ENCODE peak calls at places on chromosomes 12 and 14, in seven cellular contexts. Q is COR-L47; U is IMR-90; E is NCI-H1930; W is dermis microvascular lymphatic vessel endothelial cell; I is mesothelial cell of epicardium; T is naive thymus-derived CD8-positive, alpha-beta T cell. N is an unnamed sample.

GRCh38 chr12:87336814-87337336 is 692.3 kb downstream of the C12orf50 start:
- DNase-seq in I (no peak), U (no peak), E (no peak), T (no peak), W (peak; percentile 47), Q (no peak), N (no peak)

GRCh38 chr14:97251423-97252155 is 454.4 kb downstream of the VRK1 start:
- DNase-seq in U (no peak), I (no peak), W (no peak), Q (no peak), E (no peak), T (no peak), N (no peak)

GRCh38 chr14:64878775-64879634 is 702 bp downstream of the SPTB start:
- DNase-seq in E (no peak), Q (peak; percentile 48), W (no peak), I (no peak), U (no peak), T (no peak), N (no peak)

GRCh38 chr12:73274972-73275371 is 1002.8 kb downstream of the TRHDE start:
- DNase-seq in I (no peak), T (no peak), E (no peak), U (no peak), W (no peak), Q (no peak), N (no peak)

GRCh38 chr12:47905313-47905730 is 528 bp upstream of the VDR start:
- DNase-seq in U (no peak), Q (no peak), E (peak; percentile 78), T (no peak), I (no peak), W (peak; percentile 36), N (peak; percentile 70)

GRCh38 chr12:122471324-122472226 is 29.2 kb downstream of the ZCCHC8 start:
- DNase-seq in W (peak; percentile 75), U (peak; percentile 84), Q (peak; percentile 35), E (peak; percentile 3), T (no peak), I (no peak), N (no peak)

GRCh38 chr14:31229638-31230229 is 22.1 kb upstream of the HECTD1 start:
- DNase-seq in Q (peak; percentile 18), W (no peak), U (peak; percentile 98), T (no peak), E (no peak), I (no peak), N (peak; percentile 74)

GRCh38 chr14:40694026-40694425 is 912.6 kb upstream of the LRFN5 start:
- DNase-seq in Q (no peak), I (no peak), T (no peak), U (no peak), W (no peak), E (no peak), N (no peak)

GRCh38 chr14:57822081-57822480 is 43.8 kb downstream of the SLC35F4 start:
- DNase-seq in I (no peak), E (no peak), Q (no peak), W (no peak), T (no peak), U (no peak), N (no peak)

GRCh38 chr12:19428261-19428660 is 11.0 kb upstream of the AEBP2 start:
- DNase-seq in I (no peak), U (no peak), E (no peak), T (no peak), Q (no peak), W (no peak), N (no peak)

GRCh38 chr12:115160290-115161108 is 476.5 kb upstream of the TBX3 start:
- DNase-seq in I (no peak), W (no peak), Q (no peak), U (no peak), T (no peak), E (no peak), N (no peak)

GRCh38 chr12:106629797-106630669 is 47.2 kb downstream of the RFX4 start:
- DNase-seq in T (no peak), U (no peak), Q (no peak), I (no peak), W (peak; percentile 75), E (no peak), N (no peak)

GRCh38 chr14:101970830-101971400 is 6.5 kb downstream of the DYNC1H1 start:
- DNase-seq in Q (no peak), U (no peak), E (no peak), W (no peak), T (no peak), I (no peak), N (no peak)

GRCh38 chr14:50573862-50574261 is 13.9 kb downstream of the ATL1 start:
- DNase-seq in I (no peak), U (no peak), E (no peak), Q (no peak), W (no peak), T (no peak), N (no peak)

GRCh38 chr12:127169321-127170270 is 1097.4 kb upstream of the TMEM132C start:
- DNase-seq in Q (no peak), E (no peak), W (no peak), U (peak; percentile 6), I (no peak), T (no peak), N (no peak)

GRCh38 chr12:68919581-68920239 is 13.3 kb downstream of the CPM start:
- DNase-seq in I (no peak), E (no peak), T (no peak), W (no peak), U (no peak), Q (no peak), N (no peak)

GRCh38 chr12:123384994-123385376 is 1.1 kb downstream of the KMT5A start:
- DNase-seq in E (no peak), U (peak; percentile 63), T (no peak), Q (no peak), I (no peak), W (no peak), N (no peak)

GRCh38 chr14:75050852-75051555 is at the start of gene MLH3:
- DNase-seq in T (peak; percentile 89), Q (peak; percentile 88), I (peak; percentile 74), W (peak; percentile 80), E (peak; percentile 77), U (peak; percentile 64), N (peak; percentile 65)

GRCh38 chr14:56860441-56860840 is 50.2 kb upstream of the OTX2 start:
- DNase-seq in U (no peak), T (no peak), Q (no peak), I (no peak), E (no peak), W (no peak), N (no peak)

GRCh38 chr14:65224799-65225198 is 122.5 kb upstream of the MAX start:
- DNase-seq in W (no peak), Q (no peak), I (no peak), E (no peak), T (no peak), U (no peak), N (no peak)

GRCh38 chr12:48105321-48105866 is 485 bp downstream of the SENP1 start:
- DNase-seq in E (no peak), I (peak; percentile 29), Q (no peak), T (peak; percentile 65), U (peak; percentile 30), W (no peak), N (no peak)

GRCh38 chr14:56144176-56144575 is 26.0 kb downstream of the PELI2 start:
- DNase-seq in W (no peak), E (no peak), U (no peak), I (no peak), T (no peak), Q (no peak), N (no peak)

GRCh38 chr14:31159682-31160296 is 47.8 kb downstream of the HECTD1 start:
- DNase-seq in W (no peak), T (no peak), U (peak; percentile 57), Q (no peak), I (no peak), E (no peak), N (no peak)

GRCh38 chr14:52380294-52380693 is 66.2 kb downstream of the PTGER2 start:
- DNase-seq in I (no peak), E (no peak), W (no peak), Q (no peak), U (peak; percentile 75), T (no peak), N (no peak)

GRCh38 chr12:127944211-127944899 is 322.6 kb upstream of the TMEM132C start:
- DNase-seq in W (no peak), Q (no peak), T (no peak), I (no peak), U (no peak), E (no peak), N (no peak)

GRCh38 chr14:34810028-34810427 is 65.1 kb downstream of the BAZ1A start:
- DNase-seq in E (no peak), U (no peak), W (no peak), I (no peak), Q (no peak), T (no peak), N (no peak)

GRCh38 chr12:124797321-124797720 is 66.3 kb downstream of the SCARB1 start:
- DNase-seq in Q (no peak), W (no peak), T (no peak), U (no peak), E (no peak), I (no peak), N (no peak)

GRCh38 chr14:65966188-65966587 is 520.0 kb upstream of the CCDC196 start:
- DNase-seq in Q (no peak), I (no peak), W (no peak), E (no peak), U (no peak), T (no peak), N (no peak)

GRCh38 chr12:85531345-85531744 is 251.3 kb downstream of the ALX1 start:
- DNase-seq in E (no peak), W (no peak), Q (no peak), I (no peak), T (no peak), U (no peak), N (no peak)

GRCh38 chr14:102868956-102869531 is 53.4 kb upstream of the AMN start:
- DNase-seq in E (no peak), U (no peak), Q (no peak), I (no peak), T (no peak), W (no peak), N (no peak)

GRCh38 chr12:93803408-93803807 is 126.2 kb downstream of the CRADD start:
- DNase-seq in Q (no peak), W (no peak), U (peak; percentile 73), I (no peak), E (no peak), T (no peak), N (no peak)

GRCh38 chr12:4144676-4145075 is 128.9 kb upstream of the CCND2 start:
- DNase-seq in U (no peak), W (no peak), T (no peak), E (no peak), Q (no peak), I (no peak), N (no peak)

N was measured in breast epithelium.